ENCODE peak calls at places on chromosomes 13 and 19, in seven cellular contexts. N is progenitor cell of endocrine pancreas, I is HT1080, T is NCI-H1092, Z is uterus, U is H54, L is Peyer's patch. X is an unnamed sample.

GRCh38 chr19:51365211-51366049 is 758 bp downstream of the ETFB start:
- DNase-seq in N (no peak), U (no peak), T (no peak), I (peak), L (no peak), Z (peak), X (no peak)

GRCh38 chr13:49694446-49694845 is 3.2 kb upstream of the EBPL start:
- DNase-seq in I (no peak), U (no peak), Z (no peak), T (no peak), N (no peak), L (no peak), X (no peak)

GRCh38 chr19:54179921-54180452 is 7.0 kb upstream of the TMC4 start:
- DNase-seq in L (peak), N (peak), T (no peak), U (no peak), I (peak), Z (no peak), X (no peak)

GRCh38 chr19:15297416-15298224 is 34.7 kb downstream of the BRD4 start:
- DNase-seq in U (no peak), L (no peak), T (no peak), Z (no peak), I (no peak), N (no peak), X (no peak)

GRCh38 chr19:38809592-38810252 is 3.0 kb downstream of the LGALS4 start:
- DNase-seq in L (no peak), Z (no peak), T (no peak), I (no peak), N (no peak), U (no peak), X (no peak)

GRCh38 chr19:41746593-41747227 is 8.6 kb upstream of the CEACAM6 start:
- DNase-seq in I (peak), T (peak), Z (no peak), U (peak), N (no peak), L (peak), X (peak)

GRCh38 chr13:31965361-31966066 is 66.1 kb upstream of the FRY start:
- DNase-seq in L (no peak), I (peak), Z (no peak), U (no peak), T (no peak), N (no peak), X (no peak)

GRCh38 chr13:32472194-32472621 is 44.3 kb upstream of the N4BP2L1 start:
- DNase-seq in Z (no peak), I (no peak), U (no peak), N (no peak), L (no peak), T (no peak), X (no peak)

GRCh38 chr19:35644987-35645679 is 3.0 kb upstream of the COX6B1 start:
- DNase-seq in I (no peak), U (no peak), N (peak), Z (peak), T (peak), L (peak), X (no peak)

GRCh38 chr19:5534787-5535586 is 32.8 kb downstream of the TINCR start:
- DNase-seq in U (no peak), I (peak), T (no peak), L (no peak), N (no peak), Z (no peak), X (no peak)

GRCh38 chr19:11196406-11197287 is 698 bp downstream of the KANK2 start:
- DNase-seq in N (no peak), L (peak), T (no peak), I (no peak), U (peak), Z (peak), X (no peak)

GRCh38 chr19:40831502-40832430 is 18.5 kb downstream of the CYP2A6 start:
- DNase-seq in Z (peak), L (no peak), N (no peak), U (peak), I (peak), T (no peak), X (no peak)

GRCh38 chr13:109785141-109785891 is 1.1 kb downstream of the IRS2 start:
- DNase-seq in U (no peak), I (peak), T (peak), Z (peak), L (peak), N (peak), X (peak)

GRCh38 chr19:51417107-51417806 is at the start of gene SIGLEC10:
- DNase-seq in Z (no peak), I (peak), T (no peak), U (peak), N (no peak), L (no peak), X (no peak)

GRCh38 chr19:3227054-3227626 is 2.7 kb downstream of the CELF5 start:
- DNase-seq in Z (no peak), I (no peak), L (no peak), N (no peak), T (no peak), U (no peak), X (no peak)

GRCh38 chr19:43406297-43406696 is 8.4 kb upstream of the TEX101 start:
- DNase-seq in L (no peak), Z (no peak), U (no peak), N (no peak), I (no peak), T (no peak), X (no peak)

GRCh38 chr13:73465629-73465974 is 406.8 kb downstream of the KLF5 start:
- DNase-seq in I (peak), N (no peak), U (peak), L (no peak), T (no peak), Z (no peak), X (no peak)

GRCh38 chr13:110583178-110583865 is 21.8 kb upstream of the RAB20 start:
- DNase-seq in U (no peak), L (no peak), N (no peak), Z (no peak), I (no peak), T (no peak), X (no peak)

GRCh38 chr19:20964798-20965197 is 41.7 kb downstream of the ZNF85 start:
- DNase-seq in Z (no peak), L (no peak), U (no peak), T (no peak), N (no peak), I (no peak), X (no peak)

GRCh38 chr13:36862002-36862706 is 43.1 kb downstream of the RFXAP start:
- DNase-seq in Z (no peak), N (no peak), I (peak), L (no peak), U (no peak), T (no peak), X (no peak)

GRCh38 chr19:41320185-41320518 is 10.2 kb downstream of the CCDC97 start:
- DNase-seq in Z (no peak), N (no peak), T (no peak), U (no peak), L (no peak), I (no peak), X (no peak)

GRCh38 chr19:2846180-2846935 is 5.1 kb downstream of the ZNF555 start:
- DNase-seq in N (no peak), U (no peak), Z (no peak), I (no peak), T (no peak), L (no peak), X (no peak)

GRCh38 chr13:30639671-30640070 is 22.0 kb downstream of the USPL1 start:
- DNase-seq in I (no peak), Z (no peak), N (no peak), T (no peak), U (no peak), L (no peak), X (no peak)

GRCh38 chr13:99103536-99103935 is 97.1 kb upstream of the UBAC2 start:
- DNase-seq in U (no peak), Z (no peak), I (no peak), L (no peak), T (peak), N (no peak), X (no peak)

GRCh38 chr13:43316997-43317396 is 293.6 kb downstream of the DNAJC15 start:
- DNase-seq in N (no peak), L (no peak), I (peak), T (peak), Z (peak), U (no peak), X (peak)

GRCh38 chr13:110306340-110306959 is 507 bp downstream of the COL4A1 start:
- DNase-seq in L (no peak), N (no peak), T (no peak), Z (peak), U (no peak), I (peak), X (no peak)

GRCh38 chr13:113046883-113047244 is 58.7 kb upstream of the F7 start:
- DNase-seq in T (no peak), Z (no peak), L (no peak), I (no peak), U (no peak), N (no peak), X (no peak)

GRCh38 chr13:76656056-76656455 is 230.1 kb downstream of the KCTD12 start:
- DNase-seq in N (no peak), I (no peak), T (no peak), U (no peak), Z (no peak), L (no peak), X (no peak)

GRCh38 chr19:3857449-3858003 is 11.3 kb downstream of the ZFR2 start:
- DNase-seq in I (no peak), N (no peak), U (no peak), T (peak), Z (no peak), L (no peak), X (no peak)

GRCh38 chr13:111398196-111398595 is 77.8 kb downstream of the TEX29 start:
- DNase-seq in N (no peak), U (no peak), L (peak), T (no peak), Z (no peak), I (no peak), X (no peak)

GRCh38 chr19:18520848-18521691 is 800 bp downstream of the ELL start:
- DNase-seq in I (no peak), Z (peak), L (peak), U (no peak), N (no peak), T (no peak), X (no peak)

GRCh38 chr13:93283255-93283654 is 56.6 kb downstream of the GPC6 start:
- DNase-seq in Z (no peak), T (no peak), L (no peak), I (no peak), N (no peak), U (no peak), X (no peak)